ENCODE peak calls at places on chromosome 2, in four cellular contexts. V is AG04449, M is CD14-positive monocyte, U is foreskin fibroblast. H is an unnamed sample.

GRCh38 chr2:234968633-234969328 is 17.0 kb downstream of the SH3BP4 start:
- DNase-seq in U (no peak), M (no peak), V (no peak), H (no peak)

GRCh38 chr2:61368687-61369665 is 101.9 kb downstream of the USP34 start:
- DNase-seq in U (no peak), V (no peak), M (no peak), H (no peak)

GRCh38 chr2:96374211-96374951 is 38.8 kb downstream of the NCAPH start:
- DNase-seq in U (peak; percentile 70), M (no peak), V (no peak), H (no peak)

GRCh38 chr2:8608411-8608954 is 73.4 kb upstream of the ID2 start:
- DNase-seq in U (no peak), M (no peak), V (no peak), H (no peak)

GRCh38 chr2:55156326-55156725 is 75.8 kb downstream of the CLHC1 start:
- DNase-seq in U (peak; percentile 78), V (no peak), M (no peak), H (no peak)

GRCh38 chr2:119518401-119518800 is 5.9 kb downstream of the SCTR start:
- DNase-seq in V (no peak), U (no peak), M (no peak), H (no peak)

GRCh38 chr2:235599596-235600338 is 105.9 kb downstream of the AGAP1 start:
- DNase-seq in U (no peak), M (no peak), V (no peak), H (no peak)

GRCh38 chr2:233462202-233462785 is 104.3 kb downstream of the USP40 start:
- DNase-seq in U (no peak), V (no peak), M (peak; percentile 20), H (peak; percentile 69)

GRCh38 chr2:2704380-2705093 is 373.5 kb upstream of the MYT1L start:
- DNase-seq in U (no peak), V (no peak), M (no peak), H (no peak)

GRCh38 chr2:38474058-38474457 is 97.0 kb upstream of the ATL2 start:
- DNase-seq in U (no peak), M (no peak), V (no peak), H (no peak)

GRCh38 chr2:75557474-75558131 is 3.1 kb downstream of the EVA1A start:
- DNase-seq in V (no peak), M (no peak), U (no peak), H (no peak)

GRCh38 chr2:118013221-118013723 is 598 bp downstream of the CCDC93 start:
- DNase-seq in U (peak; percentile 77), V (no peak), M (peak; percentile 59), H (peak; percentile 86)

GRCh38 chr2:188170356-188170755 is 121.3 kb upstream of the GULP1 start:
- DNase-seq in U (no peak), M (no peak), V (no peak), H (no peak)

GRCh38 chr2:64654993-64655666 is 1.4 kb upstream of the SERTAD2 start:
- DNase-seq in V (no peak), M (no peak), U (peak; percentile 64), H (no peak)

GRCh38 chr2:67451086-67451832 is 54.1 kb downstream of the ETAA1 start:
- DNase-seq in U (peak; percentile 90), V (no peak), M (no peak), H (no peak)

GRCh38 chr2:199383006-199383405 is 74.7 kb downstream of the SATB2 start:
- DNase-seq in V (no peak), U (no peak), M (no peak), H (no peak)

GRCh38 chr2:95728878-95729511 is 137.2 kb downstream of the TRIM43 start:
- DNase-seq in M (no peak), U (peak; percentile 92), V (peak; percentile 59), H (no peak)

GRCh38 chr2:226137201-226137811 is 662.3 kb downstream of the IRS1 start:
- DNase-seq in V (no peak), U (peak; percentile 63), M (no peak), H (no peak)

GRCh38 chr2:223041527-223042109 is 10.4 kb upstream of the KCNE4 start:
- DNase-seq in V (peak; percentile 99), U (peak; percentile 96), M (no peak), H (peak; percentile 94)

GRCh38 chr2:154882725-154883124 is 184.2 kb downstream of the KCNJ3 start:
- DNase-seq in V (no peak), U (no peak), M (no peak), H (no peak)

GRCh38 chr2:85255813-85256581 is 71.8 kb downstream of the TGOLN2 start:
- DNase-seq in U (peak; percentile 54), V (no peak), M (no peak), H (peak; percentile 52)

GRCh38 chr2:235048549-235048948 is 96.7 kb downstream of the SH3BP4 start:
- DNase-seq in V (no peak), M (no peak), U (peak; percentile 40), H (no peak)

GRCh38 chr2:11048335-11049008 is 106.8 kb upstream of the SLC66A3 start:
- DNase-seq in V (no peak), M (no peak), U (no peak), H (no peak)

GRCh38 chr2:5453648-5454390 is 238.4 kb upstream of the SOX11 start:
- DNase-seq in M (no peak), V (no peak), U (no peak), H (no peak)

GRCh38 chr2:27249891-27250651 is 12.8 kb downstream of the SLC30A3 start:
- DNase-seq in U (peak; percentile 71), M (no peak), V (no peak), H (peak; percentile 91)

GRCh38 chr2:46978696-46979095 is 63.1 kb upstream of the MCFD2 start:
- DNase-seq in V (no peak), U (no peak), M (no peak), H (no peak)

GRCh38 chr2:241850544-241851324 is 8.0 kb downstream of the PDCD1 start:
- DNase-seq in M (no peak), U (no peak), V (no peak), H (no peak)

GRCh38 chr2:69518836-69519235 is 81.6 kb upstream of the NFU1 start:
- DNase-seq in M (no peak), V (no peak), U (no peak), H (no peak)

GRCh38 chr2:219104107-219105050 is 43.7 kb upstream of the IHH start:
- DNase-seq in V (no peak), U (peak; percentile 58), M (no peak), H (no peak)

GRCh38 chr2:2719015-2719414 is 387.9 kb upstream of the MYT1L start:
- DNase-seq in V (no peak), M (no peak), U (peak; percentile 2), H (no peak)

GRCh38 chr2:85110991-85111560 is 22.1 kb upstream of the TCF7L1 start:
- DNase-seq in V (no peak), U (no peak), M (no peak), H (no peak)

GRCh38 chr2:70932631-70933230 is 3.0 kb upstream of the ATP6V1B1 start:
- DNase-seq in M (no peak), V (no peak), U (no peak), H (no peak)

GRCh38 chr2:203484266-203485112 is 50.6 kb downstream of the RAPH1 start:
- DNase-seq in M (peak; percentile 55), V (no peak), U (peak; percentile 69), H (no peak)

GRCh38 chr2:193695367-193695766 is 1500.6 kb upstream of the TMEFF2 start:
- DNase-seq in U (peak; percentile 48), V (no peak), M (no peak), H (no peak)
- TF ChIP-seq CTCF in U (peak; percentile 34), V (peak; percentile 31), M (no peak), H (peak; percentile 88)

GRCh38 chr2:137096693-137097092 is 331.3 kb downstream of the THSD7B start:
- DNase-seq in U (no peak), V (no peak), M (no peak), H (no peak)
- TF ChIP-seq CTCF in U (peak; percentile 10), V (no peak), M (no peak), H (no peak)

GRCh38 chr2:177211148-177211547 is 1.4 kb upstream of the HNRNPA3 start:
- DNase-seq in U (no peak), M (no peak), V (no peak), H (no peak)

GRCh38 chr2:177212895-177213856 is 582 bp downstream of the HNRNPA3 start:
- DNase-seq in M (peak; percentile 93), V (peak; percentile 28), U (peak; percentile 95), H (peak; percentile 95)

GRCh38 chr2:177211602-177212105 is 940 bp upstream of the HNRNPA3 start:
- DNase-seq in U (no peak), M (no peak), V (no peak), H (no peak)

GRCh38 chr2:177217247-177217843 is 4.8 kb downstream of the HNRNPA3 start:
- DNase-seq in M (no peak), U (no peak), V (no peak), H (no peak)

GRCh38 chr2:177212106-177212894 is at the start of gene HNRNPA3:
- DNase-seq in M (peak; percentile 99), V (peak; percentile 91), U (peak; percentile 100), H (peak; percentile 100)
- TF ChIP-seq CTCF in M (no peak), V (peak; percentile 23), U (peak; percentile 7), H (peak; percentile 67)

GRCh38 chr2:102074167-102074778 is 68.3 kb upstream of the IL1R1 start:
- DNase-seq in M (peak; percentile 53), U (no peak), V (no peak), H (no peak)
- TF ChIP-seq CTCF in M (peak; percentile 23), U (no peak), V (no peak), H (no peak)

DNA sequence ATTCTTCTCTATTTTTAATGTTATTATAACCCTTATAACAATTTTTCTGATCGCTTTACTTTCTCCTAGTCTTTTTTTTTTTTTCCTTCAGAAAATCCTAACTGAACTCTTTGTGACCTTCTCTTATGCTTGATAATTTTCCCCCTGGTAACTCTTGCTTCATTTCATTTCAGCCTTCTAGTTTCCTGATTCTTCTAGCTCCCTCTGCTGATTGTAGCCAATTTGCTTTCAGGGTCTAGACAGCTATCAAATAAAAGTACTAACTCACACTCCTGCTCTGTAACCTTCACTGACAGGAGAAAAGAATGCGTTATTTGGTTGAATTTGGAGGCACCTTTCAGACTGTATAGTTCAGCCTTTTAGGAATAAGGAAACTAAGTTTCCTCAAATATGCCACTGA is 99.5 kb downstream of the RBM43 start:
- DNase-seq in U (peak; percentile 75), M (no peak), V (peak; percentile 28), H (no peak)
- TF ChIP-seq CTCF in U (peak; percentile 58), M (no peak), V (peak; percentile 44), H (peak; percentile 78)